ENCODE peak calls at places on chromosomes 4 and X, in nine cellular contexts. O is CD8-positive, alpha-beta T cell; L is MM.1S; J is right atrium auricular region; Y is fibroblast of lung; T is tibial artery; Z is HepG2; P is endodermal cell; B is uterus. N is an unnamed sample. For H3K27me3 and H3K36me3, the result is how much of the 10 kb centered on the place peaks cover.

GRCh38 chrX:55161581-55161980 is 58.6 kb upstream of the PAGE5 start:
- DNase-seq in O (no peak), B (no peak), T (no peak), Y (peak), P (peak), J (no peak), Z (no peak), L (no peak), N (no peak)

GRCh38 chrX:46686003-46686645 is 72.8 kb downstream of the SLC9A7 start:
- DNase-seq in B (peak), Y (peak), L (peak), J (no peak), O (peak), Z (peak), T (peak), P (peak), N (no peak)

GRCh38 chr4:43132010-43132582 is 239.6 kb downstream of the GRXCR1 start:
- DNase-seq in Y (peak), B (peak), Z (peak), O (no peak), L (peak), P (peak), T (no peak), J (no peak), N (peak)

GRCh38 chr4:127304356-127304755 is 328.4 kb upstream of the INTU start:
- DNase-seq in P (no peak), Z (no peak), B (no peak), L (no peak), O (no peak), T (peak), Y (peak), J (no peak), N (no peak)

GRCh38 chr4:24878256-24879016 is 34.4 kb downstream of the CCDC149 start:
- DNase-seq in L (no peak), P (peak), B (no peak), O (no peak), J (no peak), T (no peak), Y (no peak), Z (no peak), N (no peak)

GRCh38 chr4:158161561-158162354 is 11.1 kb downstream of the GASK1B start:
- DNase-seq in J (peak), P (no peak), B (peak), Y (peak), O (no peak), T (peak), Z (no peak), L (no peak), N (no peak)

GRCh38 chr4:158610790-158611189 is 60.9 kb downstream of the C4orf46 start:
- DNase-seq in B (no peak), L (no peak), Z (no peak), O (no peak), T (no peak), Y (peak), P (no peak), J (no peak), N (no peak)

GRCh38 chr4:769511-769910 is 56.4 kb downstream of the CPLX1 start:
- DNase-seq in T (no peak), B (no peak), J (no peak), P (no peak), L (no peak), Y (no peak), Z (no peak), O (no peak), N (no peak)

GRCh38 chrX:22095306-22095705 is 63.2 kb downstream of the PHEX start:
- DNase-seq in J (no peak), Y (peak), B (peak), O (no peak), Z (no peak), L (no peak), P (peak), T (peak), N (no peak)

GRCh38 chrX:72306851-72307645 is 1.3 kb upstream of the CITED1 start:
- DNase-seq in Y (peak), O (no peak), P (peak), B (peak), J (peak), Z (peak), L (peak), T (peak), N (peak)

GRCh38 chrX:27446423-27446822 is 16.7 kb downstream of the PPP4R3C start:
- DNase-seq in T (no peak), B (no peak), O (no peak), P (no peak), Y (no peak), L (no peak), J (no peak), Z (peak), N (no peak)

GRCh38 chr4:26900765-26901164 is 40.1 kb downstream of the STIM2 start:
- DNase-seq in L (no peak), T (no peak), J (no peak), O (no peak), B (no peak), P (no peak), Y (no peak), Z (no peak), N (no peak)

GRCh38 chr4:183362916-183363542 is 40.8 kb upstream of the CLDN24 start:
- DNase-seq in B (no peak), O (no peak), Z (peak), T (no peak), L (no peak), Y (peak), J (no peak), P (peak), N (no peak)

GRCh38 chr4:26263165-26263564 is 57.6 kb upstream of the RBPJ start:
- DNase-seq in Z (no peak), O (no peak), Y (no peak), T (no peak), J (no peak), L (peak), B (no peak), P (peak), N (peak)

GRCh38 chr4:134906404-134907023 is 704.9 kb upstream of the PABPC4L start:
- DNase-seq in J (no peak), P (peak), B (no peak), T (no peak), Z (no peak), O (no peak), L (peak), Y (peak), N (no peak)

GRCh38 chrX:53294024-53294648 is 12.8 kb upstream of the IQSEC2 start:
- DNase-seq in O (no peak), P (no peak), J (no peak), L (no peak), Y (no peak), Z (no peak), T (no peak), B (no peak), N (no peak)

GRCh38 chr4:151417164-151417571 is 8.2 kb downstream of the FHIP1A start:
- DNase-seq in J (no peak), T (no peak), P (no peak), Y (no peak), Z (peak), O (no peak), L (peak), B (no peak), N (no peak)

GRCh38 chrX:42531431-42531830 is 246.5 kb downstream of the PPP1R2C start:
- DNase-seq in Y (no peak), P (no peak), J (no peak), B (no peak), O (no peak), T (no peak), Z (no peak), L (no peak), N (no peak)

GRCh38 chrX:109732319-109732779 is 708 bp downstream of the ACSL4 start:
- DNase-seq in T (no peak), P (no peak), B (no peak), J (no peak), Y (peak), L (peak), Z (no peak), O (no peak), N (peak)

GRCh38 chr4:118816538-118817177 is 19.3 kb downstream of the SEC24D start:
- DNase-seq in Y (peak), O (no peak), T (no peak), L (no peak), P (no peak), J (no peak), Z (no peak), B (no peak), N (no peak)

GRCh38 chrX:17435476-17435875 is 60.5 kb downstream of the NHS start:
- DNase-seq in L (no peak), B (no peak), T (no peak), Z (no peak), P (no peak), O (no peak), J (no peak), Y (no peak), N (no peak)

GRCh38 chrX:10047133-10047532 is 80.0 kb downstream of the CLDN34 start:
- DNase-seq in T (no peak), P (no peak), B (no peak), J (no peak), Y (no peak), L (no peak), O (no peak), Z (no peak), N (no peak)

GRCh38 chr4:9765091-9765490 is 16.3 kb upstream of the DRD5 start:
- DNase-seq in B (no peak), Z (peak), L (peak), J (no peak), O (no peak), P (peak), T (no peak), Y (no peak), N (peak)

GRCh38 chr4:94909645-94910044 is 151.9 kb downstream of the BMPR1B start:
- DNase-seq in P (no peak), T (no peak), Z (no peak), B (no peak), L (no peak), Y (peak), J (no peak), O (no peak), N (no peak)

GRCh38 chrX:77564824-77565223 is 117.6 kb downstream of the FGF16 start:
- DNase-seq in J (no peak), L (no peak), B (no peak), P (no peak), Z (no peak), Y (peak), O (no peak), T (no peak), N (no peak)

GRCh38 chrX:140733766-140734342 is 24.3 kb downstream of the LINC00632 start:
- DNase-seq in B (no peak), Y (peak), O (no peak), J (no peak), L (peak), P (peak), T (no peak), Z (peak), N (no peak)

GRCh38 chr4:93828332-93828829 is at the start of gene ATOH1:
- DNase-seq in O (no peak), P (peak), J (no peak), L (peak), B (no peak), T (no peak), Y (peak), Z (no peak), N (no peak)

GRCh38 chr4:170271723-170272122 is 182.0 kb upstream of the AADAT start:
- DNase-seq in P (no peak), T (no peak), J (no peak), L (peak), B (no peak), Z (no peak), O (no peak), Y (peak), N (no peak)
- TF ChIP-seq CTCF in P (no peak), T (no peak), J (no peak), L (no peak), B (no peak), Z (no peak), O (no peak), Y (no peak), N (no peak)

GRCh38 chr4:108163352-108163751 is 5.4 kb downstream of the LEF1 start:
- DNase-seq in Y (no peak), P (no peak), L (no peak), J (no peak), B (no peak), T (no peak), Z (no peak), O (no peak), N (no peak)

GRCh38 chr4:108166441-108167315 is 2.1 kb downstream of the LEF1 start:
- DNase-seq in B (no peak), Z (peak), P (peak), J (no peak), Y (peak), T (no peak), O (peak), L (peak), N (peak)

GRCh38 chr4:108165601-108166000 is 3.1 kb downstream of the LEF1 start:
- DNase-seq in Y (no peak), Z (no peak), L (no peak), J (no peak), O (no peak), T (no peak), P (no peak), B (no peak), N (no peak)

GRCh38 chr4:108168213-108168671 is 490 bp downstream of the LEF1 start:
- DNase-seq in P (no peak), Y (peak), O (peak), J (no peak), B (no peak), T (no peak), L (peak), Z (no peak), N (no peak)

GRCh38 chr4:108166038-108166437 is 2.7 kb downstream of the LEF1 start:
- DNase-seq in O (peak), P (no peak), Z (no peak), Y (no peak), J (no peak), B (no peak), L (peak), T (no peak), N (no peak)
- H3K27me3 ChIP-seq in O (under half), P (half or more), Z (under half), Y (under half), J (under half), B (half or more), L (under half), T (under half), N (under half)

GRCh38 chr4:108094131-108094530 is 74.6 kb downstream of the LEF1 start:
- DNase-seq in B (no peak), P (no peak), Y (no peak), Z (no peak), J (no peak), O (no peak), L (no peak), T (no peak), N (no peak)
- H3K36me3 ChIP-seq in B (under half), P (under half), Y (under half), Z (under half), J (under half), O (under half), L (under half), T (under half), N (under half)

DNA sequence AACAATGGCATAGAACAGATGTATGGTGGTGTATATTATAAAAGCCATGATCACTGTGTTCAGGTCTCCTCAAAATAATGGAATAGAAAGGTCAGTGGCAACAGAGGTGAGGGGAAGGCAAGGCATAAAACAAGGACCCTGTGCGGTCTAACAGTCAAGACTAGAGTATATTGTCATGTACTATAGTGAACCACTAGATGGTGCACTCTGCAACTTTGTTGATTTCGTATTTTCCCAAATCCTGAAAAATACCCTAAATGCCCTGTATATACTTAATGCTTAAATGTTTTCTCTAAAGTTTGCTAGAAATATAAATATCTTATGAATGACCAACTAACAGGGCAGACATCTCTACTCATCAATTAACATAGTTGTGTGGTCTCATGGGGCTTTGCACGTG is 453.0 kb downstream of the PCDH11X start:
- DNase-seq in B (no peak), Z (peak), T (no peak), J (no peak), P (no peak), L (peak), Y (peak), O (no peak), N (no peak)
- TF ChIP-seq CTCF in B (no peak), Z (peak), T (peak), J (no peak), P (peak), L (peak), Y (peak), O (no peak), N (peak)

DNA sequence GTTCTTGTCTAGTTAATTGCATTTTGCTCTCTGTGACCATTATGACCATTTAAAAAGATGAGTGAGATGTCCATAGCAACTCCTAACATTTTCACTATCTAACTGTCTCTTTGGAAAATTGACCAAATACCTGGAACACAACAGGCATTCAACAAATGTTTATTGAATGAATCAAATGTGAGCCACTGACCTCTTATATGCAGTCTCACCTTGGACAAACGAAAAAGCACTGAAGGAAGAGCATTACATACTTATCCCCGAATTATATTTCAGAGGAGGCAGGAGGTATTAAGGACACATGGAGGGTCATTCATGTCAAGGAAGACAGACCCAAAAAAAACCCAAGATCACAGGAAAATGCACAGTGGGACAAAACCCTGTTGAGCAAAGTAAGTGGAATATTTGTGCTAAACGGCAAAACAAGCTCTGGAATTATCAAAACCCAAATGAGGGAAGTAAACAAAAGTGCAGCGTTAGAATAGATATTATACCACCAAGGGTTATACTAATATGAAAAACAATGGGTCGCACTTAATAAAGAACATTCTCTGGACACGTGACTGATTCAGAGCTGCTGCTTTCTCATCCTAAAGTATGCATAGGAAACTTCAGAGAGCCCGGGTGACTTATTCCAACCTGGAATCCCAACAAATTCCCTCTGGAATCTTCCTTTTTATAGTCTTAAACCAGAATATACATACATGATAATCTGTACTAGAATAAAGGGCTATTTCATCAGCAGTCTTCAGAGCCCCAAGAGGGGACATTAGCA is 131.9 kb downstream of the AMELX start:
- DNase-seq in Z (no peak), O (no peak), Y (no peak), J (no peak), P (no peak), L (no peak), T (no peak), B (no peak), N (no peak)
- H3K27me3 ChIP-seq in Z (under half), O (under half), Y (under half), J (under half), P (under half), L (under half), T (under half), B (under half), N (under half)

DNA sequence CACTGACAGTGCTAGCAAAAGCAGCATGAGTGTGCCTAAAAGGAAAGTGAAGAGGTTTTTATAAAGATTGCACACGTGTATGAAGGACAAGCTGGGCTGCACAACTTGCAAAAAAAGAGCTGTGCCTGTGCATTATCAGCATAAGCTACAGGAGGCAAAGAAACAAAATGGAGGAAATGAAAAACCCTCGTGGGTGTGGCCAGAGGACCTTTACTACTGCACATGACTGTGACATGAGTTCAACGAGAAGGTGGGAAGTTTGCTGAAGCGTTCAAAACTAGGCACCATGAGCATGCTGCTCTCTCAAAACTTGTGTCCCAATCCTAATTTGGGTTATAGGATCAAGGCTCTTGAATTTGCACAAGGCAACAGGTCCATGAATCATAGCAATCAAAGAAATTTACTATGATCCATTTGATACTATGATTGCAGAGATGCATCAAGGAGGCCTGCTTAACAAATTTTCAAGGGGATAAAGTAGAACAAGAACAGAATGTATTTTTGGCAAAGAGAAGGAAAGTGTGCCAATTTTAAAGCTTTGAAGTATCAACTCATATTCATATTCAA is 38.1 kb upstream of the CXorf38 start:
- DNase-seq in L (no peak), Y (no peak), Z (no peak), P (no peak), J (no peak), T (no peak), B (no peak), O (no peak), N (no peak)
- H3K36me3 ChIP-seq in L (under half), Y (under half), Z (under half), P (half or more), J (under half), T (under half), B (under half), O (under half), N (under half)

DNA sequence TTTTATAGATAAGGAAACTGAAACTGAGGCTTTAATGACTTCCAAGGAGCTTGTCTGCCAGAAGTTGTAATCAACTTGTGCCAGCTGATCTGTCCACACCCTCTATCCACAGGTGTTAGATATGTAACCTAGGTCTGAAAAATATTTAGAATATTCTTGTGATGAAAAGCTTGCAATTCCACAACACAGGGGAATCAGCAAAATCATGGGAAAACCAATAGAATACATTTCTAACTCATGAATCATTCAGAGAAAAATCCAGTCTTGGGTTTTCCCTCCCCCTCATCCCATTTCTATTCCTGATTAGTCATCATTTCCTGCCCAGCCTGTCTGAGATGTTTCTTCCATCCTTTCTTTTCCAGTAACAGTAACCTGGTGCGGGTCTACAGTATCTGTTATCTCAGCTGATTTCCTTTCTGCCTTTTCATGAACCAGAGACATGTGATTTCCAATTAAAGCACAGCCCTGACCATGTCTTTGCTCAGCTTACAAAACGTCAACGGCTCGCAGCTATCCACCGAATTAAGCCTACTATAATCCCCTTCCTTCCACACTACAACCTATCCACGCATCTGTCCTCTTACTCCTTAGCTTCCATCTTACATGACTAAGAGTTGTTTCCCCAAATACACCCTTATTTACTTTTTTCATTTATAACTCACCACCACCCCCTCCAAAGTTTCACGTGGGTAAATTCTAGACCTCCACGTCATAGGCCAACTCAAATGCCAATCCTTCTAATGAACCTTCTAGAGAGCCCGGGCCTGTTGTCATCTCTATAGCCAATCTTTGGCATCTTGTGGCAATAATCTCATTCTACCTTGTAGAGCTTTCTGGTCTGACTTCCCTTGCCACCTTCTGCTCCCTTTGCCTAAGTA is 951 bp upstream of the NOCT start:
- DNase-seq in O (no peak), L (peak), Y (peak), J (no peak), T (no peak), P (peak), Z (peak), B (no peak), N (no peak)
- TF ChIP-seq CTCF in O (no peak), L (no peak), Y (no peak), J (no peak), T (no peak), P (no peak), Z (no peak), B (no peak), N (no peak)

N was measured in GM06990.